ENCODE peak calls at places on chromosomes 7 and 10, in nine cellular contexts. M is CD8-positive, alpha-beta memory T cell; R is CD8-positive, alpha-beta T cell; Y is AG04450; G is H1; J is psoas muscle; Z is heart right ventricle; D is ovary; P is neural progenitor cell. E is an unnamed sample.

GRCh38 chr10:13078912-13079775 is 20.8 kb upstream of the OPTN start:
- DNase-seq in M (no peak), R (no peak), Y (no peak), G (no peak), J (no peak), Z (no peak), D (no peak), P (peak), E (no peak)

GRCh38 chr7:92135100-92135429 is 788 bp upstream of the CYP51A1 start:
- DNase-seq in M (no peak), R (no peak), Y (no peak), G (no peak), J (no peak), Z (peak), D (peak), P (peak), E (no peak)

GRCh38 chr7:53596230-53596629 is 560.8 kb downstream of the POM121L12 start:
- DNase-seq in M (no peak), R (no peak), Y (no peak), G (no peak), J (no peak), Z (no peak), D (no peak), P (no peak), E (no peak)

GRCh38 chr10:71708897-71709882 is 10.4 kb downstream of the C10orf105 start:
- DNase-seq in M (no peak), R (no peak), Y (no peak), G (no peak), J (no peak), Z (no peak), D (no peak), P (no peak), E (no peak)

GRCh38 chr7:107045980-107046379 is 1.5 kb downstream of the PRKAR2B start:
- DNase-seq in M (no peak), R (no peak), Y (peak), G (no peak), J (no peak), Z (no peak), D (no peak), P (no peak), E (no peak)

GRCh38 chr7:150631084-150631824 is 931 bp downstream of the GIMAP6 start:
- DNase-seq in M (peak), R (no peak), Y (no peak), G (no peak), J (peak), Z (peak), D (no peak), P (no peak), E (no peak)

GRCh38 chr10:104406715-104407517 is 53.3 kb downstream of the CFAP58 start:
- DNase-seq in M (no peak), R (no peak), Y (peak), G (no peak), J (no peak), Z (no peak), D (no peak), P (peak), E (peak)

GRCh38 chr7:151925446-151926335 is 30.6 kb upstream of the GALNTL5 start:
- DNase-seq in M (no peak), R (no peak), Y (no peak), G (no peak), J (peak), Z (peak), D (no peak), P (no peak), E (no peak)

GRCh38 chr7:102993532-102994029 is 80.8 kb downstream of the LRRC17 start:
- DNase-seq in M (no peak), R (no peak), Y (peak), G (no peak), J (no peak), Z (peak), D (no peak), P (no peak), E (no peak)

GRCh38 chr10:117431160-117431559 is 55.9 kb upstream of the PDZD8 start:
- DNase-seq in M (no peak), R (no peak), Y (no peak), G (no peak), J (no peak), Z (no peak), D (no peak), P (peak), E (no peak)

GRCh38 chr10:88039496-88040200 is 176.2 kb downstream of the PTEN start:
- DNase-seq in M (no peak), R (no peak), Y (no peak), G (no peak), J (no peak), Z (peak), D (no peak), P (no peak), E (no peak)

GRCh38 chr10:88038268-88038667 is 174.8 kb downstream of the PTEN start:
- DNase-seq in M (no peak), R (no peak), Y (peak), G (no peak), J (no peak), Z (no peak), D (no peak), P (no peak), E (no peak)

GRCh38 chr10:88041243-88042161 is 178.1 kb downstream of the PTEN start:
- DNase-seq in M (no peak), R (no peak), Y (no peak), G (no peak), J (no peak), Z (peak), D (no peak), P (no peak), E (no peak)

GRCh38 chr10:88033793-88034192 is 170.4 kb downstream of the PTEN start:
- DNase-seq in M (no peak), R (no peak), Y (no peak), G (no peak), J (no peak), Z (no peak), D (no peak), P (peak), E (no peak)

GRCh38 chr10:88037623-88038022 is 174.2 kb downstream of the PTEN start:
- DNase-seq in M (no peak), R (no peak), Y (no peak), G (no peak), J (no peak), Z (no peak), D (no peak), P (no peak), E (no peak)
- H3K27ac ChIP-seq in M (no peak), R (no peak), Y (no peak), G (no peak), J (no peak), Z (no peak), D (no peak), P (no peak), E (no peak)

GRCh38 chr7:22477262-22477661 is 22.7 kb downstream of the STEAP1B start:
- DNase-seq in M (no peak), R (no peak), Y (no peak), G (no peak), J (no peak), Z (no peak), D (no peak), P (no peak), E (no peak)
- H3K27ac ChIP-seq in M (no peak), R (no peak), Y (no peak), G (no peak), J (no peak), Z (no peak), D (no peak), P (no peak), E (no peak)

DNA sequence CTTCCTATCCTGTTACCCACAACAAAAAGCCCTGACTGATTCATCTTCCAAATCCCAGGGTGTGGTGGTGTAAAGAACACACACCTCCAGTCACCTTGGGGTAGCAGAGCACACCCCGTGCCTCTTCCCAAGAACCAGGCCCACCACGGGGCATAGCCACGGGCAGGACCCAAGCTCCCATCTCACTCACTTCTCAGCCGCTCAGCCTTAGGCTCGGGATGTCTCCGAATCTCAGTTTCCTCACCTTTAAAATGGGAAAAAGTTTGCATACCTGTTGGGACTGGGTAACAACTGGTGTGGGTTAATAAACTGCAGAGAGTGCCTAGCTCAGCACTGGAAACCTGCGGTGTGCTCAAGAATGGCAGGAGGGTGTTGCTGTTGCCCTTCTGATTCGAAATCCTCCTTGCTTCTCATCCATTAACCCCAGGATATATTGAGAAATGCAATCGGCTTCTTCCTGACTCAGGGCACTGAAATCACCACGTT is 138.9 kb downstream of the FGFR2 start:
- DNase-seq in M (no peak), R (no peak), Y (no peak), G (no peak), J (no peak), Z (no peak), D (no peak), P (no peak), E (no peak)
- H3K27ac ChIP-seq in M (no peak), R (no peak), Y (no peak), G (no peak), J (no peak), Z (no peak), D (no peak), P (no peak), E (no peak)

DNA sequence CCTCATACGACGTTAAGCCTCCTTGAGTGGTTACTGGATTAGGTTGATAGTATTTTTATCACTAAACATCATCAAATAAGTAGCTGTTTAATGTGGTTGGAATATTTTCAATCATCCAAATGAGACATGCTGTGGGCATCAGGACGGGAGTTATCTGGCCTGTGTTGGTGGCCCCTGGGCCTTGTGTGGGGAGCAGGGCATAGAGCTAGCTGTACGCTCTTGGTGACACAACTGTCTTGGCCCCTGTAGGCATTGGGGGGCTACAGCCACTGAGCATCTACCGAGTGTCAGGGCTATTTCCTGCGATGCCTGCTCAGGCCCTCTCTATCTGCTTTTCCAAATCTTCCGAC is 28.3 kb downstream of the BAG3 start:
- DNase-seq in M (no peak), R (no peak), Y (no peak), G (no peak), J (no peak), Z (no peak), D (no peak), P (no peak), E (no peak)
- H3K27ac ChIP-seq in M (no peak), R (no peak), Y (no peak), G (no peak), J (peak), Z (no peak), D (no peak), P (no peak), E (peak)

GRCh38 chr7:42167914-42168236 is 69.1 kb downstream of the GLI3 start:
- DNase-seq in M (no peak), R (no peak), Y (no peak), G (no peak), J (no peak), Z (no peak), D (no peak), P (no peak), E (no peak)
- H3K27ac ChIP-seq in M (no peak), R (no peak), Y (no peak), G (no peak), J (no peak), Z (no peak), D (no peak), P (no peak), E (no peak)

GRCh38 chr7:81231203-81231922 is 312.5 kb upstream of the SEMA3C start:
- DNase-seq in M (no peak), R (no peak), Y (no peak), G (no peak), J (no peak), Z (no peak), D (no peak), P (no peak), E (no peak)
- H3K27ac ChIP-seq in M (no peak), R (no peak), Y (no peak), G (no peak), J (no peak), Z (no peak), D (no peak), P (no peak), E (no peak)

DNA sequence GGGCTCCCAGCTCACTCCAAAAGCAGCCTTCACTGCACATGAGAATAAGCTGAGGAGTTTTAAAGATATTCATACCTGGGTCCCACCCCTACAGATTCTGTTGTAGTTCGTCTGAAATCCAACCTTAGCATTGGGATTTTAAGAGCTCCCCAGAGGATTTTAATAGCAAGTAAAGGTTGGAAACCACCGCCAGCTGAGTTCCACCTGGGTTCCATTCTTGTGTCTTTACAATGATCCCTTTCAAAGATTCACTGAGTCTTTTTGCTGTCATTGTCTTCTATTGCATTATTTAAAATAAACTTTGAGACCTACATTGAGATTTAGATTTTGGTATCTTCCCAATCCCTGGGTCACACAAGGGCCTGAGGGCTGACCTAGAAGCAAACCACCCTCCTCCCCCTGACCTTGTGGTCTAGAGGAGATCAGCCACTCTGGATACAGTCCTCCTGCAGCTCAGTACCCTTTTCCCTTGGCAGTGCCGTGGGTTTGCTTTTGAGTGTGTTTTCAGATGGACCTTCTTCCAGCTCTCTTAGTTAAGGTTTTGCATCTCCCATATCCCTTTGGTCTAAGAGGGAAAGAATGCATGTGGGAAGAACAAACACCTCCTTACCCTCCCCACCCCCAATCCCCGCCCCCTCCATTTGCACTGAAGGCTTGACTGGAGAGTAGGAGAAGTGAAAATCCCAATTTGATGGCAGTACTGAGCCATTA is 22.6 kb upstream of the SIRT1 start:
- DNase-seq in M (no peak), R (no peak), Y (no peak), G (peak), J (no peak), Z (no peak), D (no peak), P (peak), E (no peak)
- H3K27ac ChIP-seq in M (no peak), R (no peak), Y (no peak), G (peak), J (no peak), Z (no peak), D (no peak), P (no peak), E (no peak)

E was measured in epithelial cell of prostate.